ENCODE peak calls at places on chromosomes 6 and 20, in four cellular contexts. M is mesendoderm, L is left lung, J is cardiac muscle cell. V is an unnamed sample. For H3K4me1, the result is how much of the 10 kb centered on the place peaks cover.

GRCh38 chr6:154343473-154344308 is 12.9 kb downstream of the IPCEF1 start:
- DNase-seq in M (peak), L (no peak), J (peak), V (no peak)

GRCh38 chr20:35341366-35342028 is 49.3 kb upstream of the FAM83C start:
- DNase-seq in M (no peak), L (no peak), J (no peak), V (no peak)

GRCh38 chr6:154471609-154472362 is 38.7 kb downstream of the CNKSR3 start:
- DNase-seq in M (no peak), L (no peak), J (no peak), V (no peak)

GRCh38 chr6:135250751-135251356 is 69.7 kb downstream of the MYB start:
- DNase-seq in M (peak), L (no peak), J (no peak), V (no peak)

GRCh38 chr20:48273843-48274242 is 488.6 kb upstream of the SULF2 start:
- DNase-seq in M (no peak), L (no peak), J (no peak), V (no peak)

GRCh38 chr6:34425132-34425497 is 754 bp downstream of the RPS10 start:
- DNase-seq in M (no peak), L (no peak), J (no peak), V (no peak)

GRCh38 chr6:165799736-165800135 is 136.7 kb upstream of the PDE10A start:
- DNase-seq in M (no peak), L (no peak), J (peak), V (no peak)

GRCh38 chr20:15930324-15931305 is 642.6 kb downstream of the KIF16B start:
- DNase-seq in M (peak), L (no peak), J (peak), V (no peak)

GRCh38 chr20:32480361-32481199 is 104.6 kb downstream of the NOL4L start:
- DNase-seq in M (no peak), L (peak), J (no peak), V (no peak)

GRCh38 chr20:32477594-32478512 is 107.3 kb downstream of the NOL4L start:
- DNase-seq in M (no peak), L (peak), J (no peak), V (no peak)

GRCh38 chr20:32478576-32478975 is 106.6 kb downstream of the NOL4L start:
- DNase-seq in M (no peak), L (peak), J (no peak), V (no peak)

GRCh38 chr20:32479697-32480140 is 105.4 kb downstream of the NOL4L start:
- DNase-seq in M (no peak), L (peak), J (no peak), V (no peak)

GRCh38 chr20:32479012-32479411 is 106.1 kb downstream of the NOL4L start:
- DNase-seq in M (no peak), L (peak), J (no peak), V (no peak)
- H3K4me1 ChIP-seq in M (under half), L (under half), J (half or more), V (under half)

GRCh38 chr6:111746983-111747773 is 126.1 kb downstream of the FYN start:
- DNase-seq in M (no peak), L (no peak), J (no peak), V (no peak)
- H3K4me1 ChIP-seq in M (under half), L (under half), J (under half), V (under half)

GRCh38 chr6:129489215-129489765 is 220.7 kb downstream of the ARHGAP18 start:
- DNase-seq in M (no peak), L (no peak), J (no peak), V (no peak)
- H3K4me1 ChIP-seq in M (under half), L (under half), J (under half), V (under half)

DNA sequence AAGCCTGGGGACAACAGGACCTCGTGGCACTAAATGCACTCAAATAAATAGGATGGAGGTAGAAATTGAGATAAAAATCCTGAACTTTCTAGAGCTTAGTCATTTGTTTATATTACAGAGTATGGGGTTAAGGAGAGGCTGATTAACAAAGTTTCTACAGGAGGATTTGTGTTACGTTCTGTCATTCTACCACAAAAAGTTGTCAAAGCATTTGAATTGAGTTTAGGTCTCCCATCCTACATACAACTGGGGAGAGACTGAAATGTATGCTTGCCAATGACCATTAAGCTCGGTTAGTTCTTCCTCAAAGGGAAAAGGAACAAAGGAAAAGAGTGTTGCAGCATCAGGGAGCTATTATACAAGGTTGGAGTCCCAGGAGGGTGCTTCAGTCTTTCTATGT is 597.9 kb downstream of the COL12A1 start:
- DNase-seq in M (no peak), L (no peak), J (peak), V (no peak)
- H3K4me1 ChIP-seq in M (under half), L (under half), J (under half), V (under half)